ENCODE peak calls at places on chromosomes 3 and 15, in ten cellular contexts. U is fibroblast of lung; W is upper lobe of right lung; R is heart left ventricle; H is CD4-positive, CD25-positive, alpha-beta regulatory T cell; P is right cardiac atrium; S is left ventricle myocardium inferior; K is psoas muscle; F is gastrocnemius medialis; M is body of pancreas. Q is an unnamed sample.
A peak's percentile ranks its signal among the peaks of the same experiment; 100 is the strongest.

GRCh38 chr3:106609666-106610301 is 741.0 kb upstream of the CBLB start:
- DNase-seq in W (no peak), R (peak; percentile 64), S (no peak), H (peak; percentile 79), U (peak; percentile 95), M (peak; percentile 67), P (peak; percentile 25), K (no peak), F (peak; percentile 21), Q (peak; percentile 70)

GRCh38 chr3:62376906-62377865 is 3.8 kb upstream of the FEZF2 start:
- DNase-seq in K (no peak), R (no peak), H (no peak), P (no peak), U (no peak), F (no peak), M (no peak), W (no peak), S (no peak), Q (no peak)

GRCh38 chr15:98713585-98714001 is 65.3 kb downstream of the IGF1R start:
- DNase-seq in W (no peak), F (no peak), H (peak; percentile 45), R (no peak), K (no peak), U (no peak), M (no peak), S (no peak), P (no peak), Q (no peak)

GRCh38 chr3:184540777-184541681 is 20.6 kb upstream of the EPHB3 start:
- DNase-seq in W (peak; percentile 89), K (peak; percentile 37), F (no peak), R (peak; percentile 37), M (peak; percentile 92), S (peak; percentile 40), U (peak; percentile 30), P (peak; percentile 73), H (peak; percentile 76), Q (peak; percentile 65)

GRCh38 chr15:29938701-29939340 is 116.6 kb upstream of the TJP1 start:
- DNase-seq in F (no peak), R (no peak), M (no peak), P (no peak), K (no peak), H (no peak), S (no peak), U (peak; percentile 42), W (no peak), Q (no peak)

GRCh38 chr15:49758456-49758855 is 137.6 kb downstream of the DTWD1 start:
- DNase-seq in U (no peak), S (no peak), H (no peak), W (no peak), P (no peak), K (no peak), R (no peak), F (no peak), M (no peak), Q (no peak)

GRCh38 chr15:88648357-88649214 is 9.8 kb downstream of the ISG20 start:
- DNase-seq in H (peak; percentile 79), F (no peak), S (no peak), R (no peak), P (peak; percentile 21), K (no peak), M (peak; percentile 66), W (no peak), U (peak; percentile 22), Q (no peak)

GRCh38 chr15:57516327-57517026 is 75.2 kb upstream of the MYZAP start:
- DNase-seq in H (no peak), M (no peak), U (no peak), S (no peak), F (no peak), R (no peak), K (no peak), P (no peak), W (no peak), Q (no peak)

GRCh38 chr3:157447026-157447694 is 10.5 kb downstream of the PTX3 start:
- DNase-seq in H (no peak), U (peak; percentile 81), S (no peak), W (no peak), K (no peak), F (no peak), M (no peak), R (no peak), P (no peak), Q (no peak)

DNA sequence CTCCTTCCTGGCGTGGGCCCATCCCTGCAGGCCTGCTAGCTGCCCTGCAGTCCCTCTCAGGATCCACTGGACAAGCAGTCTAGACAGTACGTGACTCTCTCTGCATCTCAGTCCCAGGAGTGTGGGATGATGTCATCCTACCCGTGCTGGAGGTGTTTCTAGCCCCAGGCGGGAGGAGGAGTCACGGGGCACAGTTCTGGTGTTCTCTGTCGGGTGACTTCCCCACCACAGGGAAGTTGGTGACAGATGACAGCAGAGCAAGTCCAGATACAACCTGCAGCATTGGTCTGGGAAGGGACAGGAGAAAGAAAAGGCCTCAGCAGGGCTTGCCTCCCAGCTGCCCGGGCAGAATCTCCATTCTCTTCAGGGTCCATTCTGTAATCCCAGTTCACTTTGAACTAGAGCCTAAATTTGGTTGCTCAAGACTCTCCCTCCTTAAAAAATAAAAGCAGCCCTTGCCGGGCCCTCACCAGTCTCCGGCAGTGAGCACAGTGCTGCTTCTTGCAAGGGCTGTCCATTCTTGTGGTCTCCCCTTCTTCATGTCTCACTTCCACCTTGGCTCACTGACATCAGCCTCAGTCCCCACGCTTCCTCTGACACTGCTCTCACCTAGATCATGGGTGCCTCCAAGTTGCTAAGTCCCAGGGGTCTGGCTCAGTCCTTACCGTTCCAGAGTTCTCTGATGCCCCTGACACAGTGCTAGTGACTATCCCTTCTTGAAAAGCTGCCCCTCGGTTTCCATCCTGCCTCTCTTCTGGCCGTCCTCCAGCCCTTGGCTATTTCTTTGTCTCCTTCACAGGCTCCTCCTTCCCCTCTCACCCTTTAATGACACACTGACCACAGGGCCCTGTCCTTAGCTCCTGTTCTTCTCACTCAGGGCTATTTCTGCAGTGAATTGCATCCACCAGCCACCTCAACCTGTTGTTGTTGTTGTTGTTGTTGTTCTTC is 30.8 kb downstream of the SLC28A1 start:
- DNase-seq in S (peak; percentile 86), W (peak; percentile 71), P (peak; percentile 89), F (peak; percentile 92), K (peak; percentile 79), H (peak; percentile 27), M (peak; percentile 86), R (peak; percentile 89), U (peak; percentile 32), Q (peak; percentile 98)
- H3K4me3 ChIP-seq in S (peak overlapping the region; percentile 9), W (no peak overlapping the region), P (no peak overlapping the region), F (no peak overlapping the region), K (no peak overlapping the region), H (no peak overlapping the region), M (no peak overlapping the region), R (no peak overlapping the region), U (no peak overlapping the region), Q (no peak overlapping the region)

GRCh38 chr3:5128861-5129260 is 6.8 kb downstream of the ARL8B start:
- DNase-seq in P (no peak), S (no peak), R (no peak), M (no peak), K (no peak), H (no peak), W (no peak), U (no peak), F (no peak), Q (no peak)

GRCh38 chr3:5136211-5136610 is 14.1 kb downstream of the ARL8B start:
- DNase-seq in F (no peak), U (no peak), R (no peak), W (no peak), P (no peak), K (no peak), M (no peak), S (no peak), H (no peak), Q (no peak)

GRCh38 chr3:5136619-5137429 is 14.7 kb downstream of the ARL8B start:
- DNase-seq in P (no peak), K (no peak), U (peak; percentile 46), S (no peak), W (no peak), H (peak; percentile 83), F (no peak), M (no peak), R (no peak), Q (no peak)

GRCh38 chr3:5133689-5134088 is 11.6 kb downstream of the ARL8B start:
- DNase-seq in S (no peak), H (no peak), W (no peak), U (no peak), K (no peak), F (no peak), M (no peak), R (no peak), P (no peak), Q (peak; percentile 11)

DNA sequence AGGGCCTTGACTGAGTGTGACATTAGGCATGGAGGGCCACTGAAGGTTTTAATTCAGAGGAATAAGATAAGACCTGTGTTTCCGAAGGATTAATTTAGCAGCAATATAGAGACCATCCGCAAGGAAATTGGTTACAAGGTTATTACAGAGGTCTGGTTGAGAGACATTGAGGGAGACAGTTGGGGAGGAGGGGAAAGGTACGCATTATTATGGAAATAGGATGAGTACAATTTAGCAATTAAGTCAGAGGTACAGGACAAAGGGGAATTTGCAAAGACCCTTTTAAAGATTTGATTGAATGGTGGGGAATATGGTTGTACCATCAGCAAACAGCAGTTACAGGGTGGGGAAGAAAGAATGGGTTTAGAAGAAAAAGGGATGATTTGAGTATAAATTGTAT is 11.1 kb downstream of the ARL8B start:
- DNase-seq in K (no peak), F (no peak), S (no peak), P (no peak), H (no peak), R (no peak), W (no peak), M (no peak), U (no peak), Q (no peak)
- H3K4me1 ChIP-seq in K (peaks cover 68% of the 10 kb centered on the region), F (peaks cover 70% of the 10 kb centered on the region), S (peaks cover 81% of the 10 kb centered on the region), P (peaks cover 7% of the 10 kb centered on the region), H (peaks cover 18% of the 10 kb centered on the region), R (peaks cover 16% of the 10 kb centered on the region), W (peaks cover 37% of the 10 kb centered on the region), M (peaks cover 48% of the 10 kb centered on the region), U (peaks cover 5% of the 10 kb centered on the region), Q (no peaks in the 10 kb centered on the region)

DNA sequence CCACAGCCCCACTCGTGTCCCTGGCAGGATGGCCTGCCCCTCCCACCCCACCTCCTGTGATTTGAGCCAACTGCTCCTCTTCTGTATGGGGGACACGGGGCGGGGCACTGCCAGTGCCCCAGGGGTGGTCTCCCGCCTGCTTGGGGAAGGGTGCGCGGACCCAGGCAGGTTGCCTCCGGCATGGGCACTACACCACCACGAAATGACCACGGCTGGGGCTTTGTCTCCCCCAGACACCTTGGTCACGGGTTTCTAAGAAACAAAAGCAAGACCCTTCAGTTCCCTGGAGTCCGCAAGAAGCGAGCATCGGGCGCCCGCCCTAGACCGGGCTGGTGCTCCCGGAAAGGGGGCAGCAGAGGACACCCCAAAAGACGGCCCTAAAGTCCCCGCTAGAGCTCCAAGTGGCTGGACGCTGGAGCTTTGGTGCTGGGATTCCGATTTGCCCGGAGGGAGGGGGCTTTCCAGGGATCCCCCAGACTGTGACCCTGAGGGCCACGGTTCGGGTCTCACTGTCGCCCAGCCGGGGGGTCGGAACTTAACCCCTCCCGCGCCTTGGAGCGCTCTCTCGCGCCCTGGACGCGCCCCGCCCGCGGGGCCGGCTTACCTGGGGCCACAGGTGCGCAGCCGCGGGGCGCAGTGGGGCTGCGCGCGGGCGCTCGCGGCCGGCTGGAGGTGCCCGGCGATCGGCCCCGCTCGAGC is 219.5 kb upstream of the PRICKLE2 start:
- DNase-seq in R (no peak), M (no peak), P (peak; percentile 48), S (no peak), W (peak; percentile 65), F (no peak), U (no peak), K (no peak), H (no peak), Q (no peak)
- H3K4me3 ChIP-seq in R (peak overlapping the region; percentile 59), M (peak overlapping the region; percentile 40), P (peak overlapping the region; percentile 53), S (peak overlapping the region; percentile 63), W (peak overlapping the region; percentile 64), F (peak overlapping the region; percentile 35), U (peak overlapping the region; percentile 71), K (peak overlapping the region; percentile 43), H (no peak overlapping the region), Q (peak overlapping the region; percentile 58)

GRCh38 chr3:29291262-29291981 is 10.6 kb downstream of the RBMS3 start:
- DNase-seq in F (peak; percentile 34), S (no peak), H (no peak), R (no peak), M (peak; percentile 65), W (no peak), U (no peak), P (no peak), K (no peak), Q (no peak)
- H3K4me1 ChIP-seq in F (peaks cover 76% of the 10 kb centered on the region), S (peaks cover 93% of the 10 kb centered on the region), H (no peaks in the 10 kb centered on the region), R (peaks cover 61% of the 10 kb centered on the region), M (peaks cover 16% of the 10 kb centered on the region), W (peaks cover 13% of the 10 kb centered on the region), U (peaks cover 6% of the 10 kb centered on the region), P (peaks cover 8% of the 10 kb centered on the region), K (peaks cover 62% of the 10 kb centered on the region), Q (no peaks in the 10 kb centered on the region)